ENCODE peak calls at places on chromosomes 13 and 19, in four cellular contexts. C is GM12878, J is suprapubic skin, Z is stomach. U is an unnamed sample.

GRCh38 chr13:59343993-59344780 is 819.5 kb downstream of the DIAPH3 start:
- DNase-seq in Z (no peak), C (no peak), J (no peak), U (no peak)

GRCh38 chr19:38209671-38210457 is 14.2 kb downstream of the DPF1 start:
- DNase-seq in C (no peak), J (no peak), Z (peak), U (no peak)

GRCh38 chr19:33464010-33464732 is 57.4 kb downstream of the PEPD start:
- DNase-seq in J (no peak), Z (no peak), C (no peak), U (no peak)

GRCh38 chr19:45947926-45948325 is 25.7 kb downstream of the NOVA2 start:
- DNase-seq in Z (no peak), C (no peak), J (no peak), U (no peak)

GRCh38 chr19:55385749-55386514 is at the start of gene RPL28:
- DNase-seq in Z (peak), C (peak), J (peak), U (peak)

GRCh38 chr13:20518652-20519051 is 7.0 kb downstream of the CRYL1 start:
- DNase-seq in Z (no peak), C (no peak), J (no peak), U (no peak)

GRCh38 chr19:15141143-15141542 is 33.9 kb downstream of the SYDE1 start:
- DNase-seq in J (no peak), C (no peak), Z (no peak), U (no peak)

GRCh38 chr19:34505321-34506025 is 23.9 kb downstream of the WTIP start:
- DNase-seq in J (no peak), Z (no peak), C (no peak), U (no peak)

GRCh38 chr13:68257111-68257842 is 1027.1 kb upstream of the PCDH9 start:
- DNase-seq in J (no peak), Z (no peak), C (no peak), U (peak)

GRCh38 chr19:19776206-19777008 is 43.5 kb upstream of the ZNF14 start:
- DNase-seq in C (peak), Z (peak), J (peak), U (peak)

GRCh38 chr13:99153219-99153618 is 47.4 kb upstream of the UBAC2 start:
- DNase-seq in C (no peak), Z (no peak), J (no peak), U (no peak)

GRCh38 chr13:52707375-52707774 is 32.2 kb downstream of the CNMD start:
- DNase-seq in J (no peak), Z (no peak), C (no peak), U (no peak)

GRCh38 chr13:114146173-114146572 is 13.8 kb upstream of the RASA3 start:
- DNase-seq in Z (no peak), C (no peak), J (peak), U (no peak)

GRCh38 chr13:98937911-98938381 is 39.9 kb downstream of the DOCK9 start:
- DNase-seq in C (no peak), Z (no peak), J (no peak), U (no peak)

GRCh38 chr19:46608581-46609345 is 7.6 kb downstream of the CALM3 start:
- DNase-seq in C (no peak), Z (no peak), J (no peak), U (no peak)

GRCh38 chr13:41905600-41906254 is 55.2 kb downstream of the VWA8 start:
- DNase-seq in Z (no peak), J (no peak), C (no peak), U (no peak)

GRCh38 chr13:44918323-44919102 is 70.8 kb downstream of the NUFIP1 start:
- DNase-seq in Z (peak), J (peak), C (no peak), U (no peak)

GRCh38 chr13:97327521-97328221 is 105.5 kb downstream of the MBNL2 start:
- DNase-seq in C (no peak), J (no peak), Z (no peak), U (no peak)
- TF ChIP-seq POLR2AphosphoS5 in C (no peak), J (no peak), Z (no peak), U (no peak)

DNA sequence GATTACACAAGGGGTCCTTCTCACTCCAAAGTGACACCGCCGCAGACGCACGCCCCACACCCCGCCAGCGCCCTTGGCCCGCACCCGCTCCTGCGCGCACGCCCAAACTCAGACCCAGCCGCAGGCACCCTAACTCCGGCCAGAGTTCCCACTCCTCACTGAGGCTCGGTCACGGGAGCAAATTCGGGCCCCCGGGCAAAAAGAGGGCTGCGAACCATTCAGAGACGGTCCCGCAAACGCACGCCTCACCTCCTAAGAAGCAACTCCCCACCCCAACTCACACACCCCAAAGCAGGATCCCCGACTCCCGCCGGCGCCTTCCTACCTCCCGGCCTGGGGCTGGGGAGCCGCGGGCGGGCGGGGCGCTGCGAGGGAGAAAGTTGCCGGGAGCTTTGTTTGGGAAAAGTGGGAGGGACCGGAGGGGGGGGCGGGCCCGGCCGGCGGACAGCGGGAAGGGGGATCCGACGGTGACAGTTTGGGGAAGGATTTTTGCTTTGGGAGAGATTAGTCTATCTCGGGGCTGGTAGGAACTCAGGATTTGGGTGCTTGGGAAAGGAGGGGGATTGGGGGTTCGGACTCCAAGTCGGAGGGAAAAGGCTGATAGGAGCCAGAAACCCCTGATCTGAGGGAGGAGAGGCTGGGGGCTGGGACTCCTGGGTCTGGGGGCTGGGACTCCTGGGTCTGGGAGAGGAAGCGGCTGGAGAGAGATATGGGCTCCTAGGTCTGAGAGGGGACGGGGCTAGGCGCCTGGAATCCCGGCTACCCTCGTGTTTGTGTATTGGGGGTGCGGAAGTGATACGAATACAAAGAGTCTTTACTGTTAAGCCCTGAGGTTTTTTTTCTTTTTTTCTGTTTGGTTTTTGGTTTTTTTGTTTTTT is at the start of gene TEAD2:
- DNase-seq in C (no peak), Z (peak), J (peak), U (no peak)
- TF ChIP-seq POLR2AphosphoS5 in C (no peak), Z (no peak), J (no peak), U (peak)

DNA sequence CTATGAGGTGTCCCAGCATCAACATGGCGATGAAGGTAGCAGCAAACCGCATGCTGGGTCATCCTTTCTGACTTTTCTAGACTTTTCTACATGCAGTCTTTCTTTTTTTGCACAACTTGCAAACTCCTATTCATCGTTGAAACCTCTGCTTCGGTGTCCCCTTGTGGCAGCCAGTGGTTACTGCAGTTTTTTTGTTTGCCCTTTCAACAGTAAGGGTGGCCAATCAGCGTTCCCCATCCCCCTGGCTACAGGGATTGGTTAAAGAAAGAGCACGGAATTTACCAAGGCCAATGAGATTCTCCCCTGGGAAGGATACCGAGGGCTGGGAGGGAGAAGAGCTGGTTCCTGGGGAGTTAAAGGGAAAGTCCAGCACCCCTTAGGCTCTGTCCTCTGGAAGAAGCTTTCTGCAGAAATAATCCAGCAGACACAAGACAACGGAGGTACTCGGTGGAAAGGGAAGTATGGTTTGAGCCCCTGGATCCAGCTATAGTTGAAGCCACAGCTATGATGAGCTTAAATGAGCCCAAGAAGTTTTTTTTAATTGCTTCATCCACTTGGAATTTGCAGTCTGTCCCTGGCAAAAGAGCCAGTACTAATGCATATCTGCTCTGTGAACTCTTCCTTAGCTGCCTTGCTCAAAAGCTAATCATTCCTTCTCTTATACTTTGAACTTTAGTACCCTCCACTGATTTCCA is 5.6 kb upstream of the LSM4 start:
- DNase-seq in C (peak), J (peak), Z (peak), U (peak)
- TF ChIP-seq POLR2AphosphoS5 in C (no peak), J (peak), Z (peak), U (peak)

GRCh38 chr19:16159655-16160054 is 13.7 kb downstream of the CIB3 start:
- DNase-seq in Z (no peak), J (no peak), C (no peak), U (no peak)

GRCh38 chr19:16160445-16160942 is 12.8 kb downstream of the CIB3 start:
- DNase-seq in C (no peak), Z (no peak), J (no peak), U (no peak)

GRCh38 chr19:16164222-16164890 is 9.0 kb downstream of the CIB3 start:
- DNase-seq in Z (no peak), J (no peak), C (no peak), U (no peak)

GRCh38 chr19:16161848-16162247 is 11.5 kb downstream of the CIB3 start:
- DNase-seq in J (no peak), Z (no peak), C (no peak), U (no peak)

GRCh38 chr19:16160943-16161560 is 12.3 kb downstream of the CIB3 start:
- DNase-seq in C (no peak), J (no peak), Z (no peak), U (no peak)
- TF ChIP-seq POLR2AphosphoS5 in C (peak), J (no peak), Z (no peak), U (no peak)

U was measured in SK-N-MC.